ENCODE peak calls at places on chromosomes 12 and 14, in ten cellular contexts. B is suprapubic skin; P is cardiac muscle cell; Y is GM12865; A is cardiac fibroblast; G is fibroblast of mammary gland; R is CD8-positive, alpha-beta memory T cell; T is aorta; V is choroid plexus epithelial cell; O is fibroblast of lung. I is an unnamed sample.

GRCh38 chr14:31510222-31510621 is 22.4 kb upstream of the GPR33 start:
- DNase-seq in T (no peak), O (peak), R (no peak), Y (peak), P (peak), V (peak), A (peak), G (peak), B (no peak), I (no peak)

GRCh38 chr12:100184549-100184948 is 16.1 kb upstream of the ACTR6 start:
- DNase-seq in R (no peak), A (peak), Y (no peak), T (no peak), G (peak), V (peak), B (no peak), O (no peak), P (no peak), I (no peak)

GRCh38 chr12:13275366-13275765 is 78.8 kb downstream of the EMP1 start:
- DNase-seq in V (no peak), O (no peak), Y (no peak), B (no peak), T (no peak), G (no peak), R (no peak), A (peak), P (no peak), I (no peak)

GRCh38 chr12:112961536-112961935 is 16.8 kb upstream of the OAS2 start:
- DNase-seq in V (no peak), B (no peak), P (no peak), A (no peak), R (no peak), T (no peak), G (no peak), O (no peak), Y (no peak), I (no peak)

GRCh38 chr12:68932123-68932700 is 759 bp downstream of the CPM start:
- DNase-seq in Y (peak), V (no peak), P (no peak), B (no peak), O (no peak), R (no peak), A (no peak), G (peak), T (no peak), I (no peak)

GRCh38 chr14:83913466-83913865 is 1616.5 kb upstream of the FLRT2 start:
- DNase-seq in R (no peak), T (no peak), P (no peak), G (no peak), Y (no peak), A (no peak), V (peak), B (no peak), O (no peak), I (no peak)

GRCh38 chr12:85947286-85947685 is 73.2 kb downstream of the NTS start:
- DNase-seq in B (no peak), V (no peak), A (no peak), R (no peak), O (no peak), P (no peak), T (peak), Y (no peak), G (no peak), I (no peak)

GRCh38 chr14:31990183-31990862 is 86.8 kb upstream of the ARHGAP5 start:
- DNase-seq in Y (no peak), G (peak), P (no peak), O (peak), R (no peak), V (no peak), T (no peak), A (no peak), B (no peak), I (no peak)

GRCh38 chr12:79008591-79008990 is 144.0 kb downstream of the SYT1 start:
- DNase-seq in Y (no peak), G (no peak), A (no peak), R (no peak), B (no peak), O (no peak), P (no peak), T (no peak), V (no peak), I (no peak)

GRCh38 chr12:30754383-30754749 is 385 bp downstream of the CAPRIN2 start:
- DNase-seq in P (no peak), V (no peak), T (no peak), R (no peak), G (no peak), O (no peak), A (no peak), B (no peak), Y (no peak), I (no peak)

GRCh38 chr12:30753233-30753632 is 1.5 kb downstream of the CAPRIN2 start:
- DNase-seq in P (peak), G (peak), B (no peak), Y (peak), R (no peak), T (no peak), O (peak), A (peak), V (peak), I (no peak)

GRCh38 chr12:4526923-4527546 is 11.7 kb upstream of the RAD51AP1 start:
- DNase-seq in Y (no peak), P (peak), O (peak), V (peak), T (no peak), A (peak), G (peak), R (no peak), B (no peak), I (no peak)

GRCh38 chr12:52976574-52977071 is 27.7 kb downstream of the KRT18 start:
- DNase-seq in P (peak), V (peak), G (no peak), B (no peak), R (no peak), Y (no peak), O (peak), T (no peak), A (no peak), I (no peak)

GRCh38 chr14:86897224-86897623 is 1095.8 kb downstream of the GALC start:
- DNase-seq in V (no peak), Y (no peak), P (no peak), A (no peak), T (no peak), R (no peak), B (no peak), O (no peak), G (no peak), I (no peak)

GRCh38 chr12:56867216-56867615 is 67.0 kb downstream of the SDR9C7 start:
- DNase-seq in A (no peak), R (no peak), G (peak), P (no peak), O (no peak), B (no peak), T (no peak), V (no peak), Y (no peak), I (no peak)

GRCh38 chr12:4025420-4026358 is 152.5 kb upstream of the PARP11 start:
- DNase-seq in A (no peak), G (no peak), Y (no peak), R (no peak), O (no peak), B (no peak), V (peak), T (no peak), P (peak), I (no peak)

GRCh38 chr14:90523544-90523943 is 126.7 kb downstream of the CALM1 start:
- DNase-seq in Y (no peak), O (peak), V (peak), P (no peak), R (no peak), A (peak), B (no peak), G (peak), T (peak), I (no peak)

GRCh38 chr14:97946291-97946690 is 1149.1 kb downstream of the VRK1 start:
- DNase-seq in B (no peak), G (no peak), A (no peak), O (no peak), R (no peak), Y (no peak), P (no peak), T (no peak), V (no peak), I (no peak)

DNA sequence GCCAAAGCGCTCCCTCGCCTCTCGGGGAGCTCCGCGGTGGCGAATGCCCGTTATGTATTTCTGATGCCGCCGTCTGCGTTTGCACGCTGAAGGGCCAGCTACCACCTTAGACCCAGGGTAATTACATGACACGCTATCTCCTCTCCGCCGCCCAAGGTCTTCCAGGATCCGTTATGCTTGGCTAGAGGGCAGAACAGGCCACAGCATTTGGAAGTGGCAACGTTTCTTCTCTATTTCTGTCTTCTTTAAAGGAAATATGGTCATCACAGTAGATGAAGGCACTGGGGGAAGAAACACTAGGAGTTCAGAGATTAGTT is 854 bp upstream of the MDGA2 start:
- DNase-seq in T (peak), A (no peak), Y (no peak), P (no peak), G (no peak), R (no peak), V (no peak), B (no peak), O (no peak), I (no peak)
- H3K4me3 ChIP-seq in T (no peak), A (no peak), Y (no peak), P (peak), G (no peak), R (no peak), V (peak), B (peak), O (no peak), I (peak)

GRCh38 chr14:36289954-36290353 is 30.5 kb downstream of the MBIP start:
- DNase-seq in G (no peak), B (no peak), R (no peak), V (no peak), T (no peak), P (no peak), A (no peak), Y (no peak), O (no peak), I (no peak)

GRCh38 chr14:36284971-36285595 is 35.4 kb downstream of the MBIP start:
- DNase-seq in G (no peak), O (no peak), R (no peak), A (no peak), B (no peak), P (no peak), Y (no peak), T (no peak), V (no peak), I (no peak)

GRCh38 chr14:36293824-36294223 is 26.6 kb downstream of the MBIP start:
- DNase-seq in T (no peak), O (peak), A (peak), V (peak), G (peak), P (no peak), R (no peak), Y (no peak), B (no peak), I (peak)

DNA sequence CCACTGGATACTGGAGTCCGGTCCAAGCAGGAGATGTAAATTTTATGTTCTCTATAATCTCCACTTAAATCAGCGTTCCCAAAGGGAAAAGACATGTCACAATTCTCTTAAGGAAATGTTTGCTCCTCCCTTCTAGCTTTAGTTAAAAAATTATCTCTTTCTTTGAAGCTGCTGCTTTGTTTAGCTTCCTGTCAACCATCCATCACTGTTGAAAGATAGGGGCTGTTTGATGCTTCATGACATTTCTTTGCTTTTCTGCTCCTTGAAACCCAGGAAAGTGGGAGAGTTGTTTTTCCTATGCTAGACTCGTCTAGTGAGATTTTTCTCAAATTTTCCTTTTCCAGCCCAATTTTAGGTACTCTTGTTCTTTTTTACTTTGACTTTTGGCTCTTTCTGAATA is 31.9 kb downstream of the MBIP start:
- DNase-seq in R (no peak), T (no peak), B (no peak), P (no peak), V (no peak), Y (no peak), G (no peak), A (no peak), O (no peak), I (no peak)
- H3K4me3 ChIP-seq in R (no peak), T (no peak), B (no peak), P (no peak), V (no peak), Y (no peak), G (no peak), A (no peak), O (no peak), I (no peak)

DNA sequence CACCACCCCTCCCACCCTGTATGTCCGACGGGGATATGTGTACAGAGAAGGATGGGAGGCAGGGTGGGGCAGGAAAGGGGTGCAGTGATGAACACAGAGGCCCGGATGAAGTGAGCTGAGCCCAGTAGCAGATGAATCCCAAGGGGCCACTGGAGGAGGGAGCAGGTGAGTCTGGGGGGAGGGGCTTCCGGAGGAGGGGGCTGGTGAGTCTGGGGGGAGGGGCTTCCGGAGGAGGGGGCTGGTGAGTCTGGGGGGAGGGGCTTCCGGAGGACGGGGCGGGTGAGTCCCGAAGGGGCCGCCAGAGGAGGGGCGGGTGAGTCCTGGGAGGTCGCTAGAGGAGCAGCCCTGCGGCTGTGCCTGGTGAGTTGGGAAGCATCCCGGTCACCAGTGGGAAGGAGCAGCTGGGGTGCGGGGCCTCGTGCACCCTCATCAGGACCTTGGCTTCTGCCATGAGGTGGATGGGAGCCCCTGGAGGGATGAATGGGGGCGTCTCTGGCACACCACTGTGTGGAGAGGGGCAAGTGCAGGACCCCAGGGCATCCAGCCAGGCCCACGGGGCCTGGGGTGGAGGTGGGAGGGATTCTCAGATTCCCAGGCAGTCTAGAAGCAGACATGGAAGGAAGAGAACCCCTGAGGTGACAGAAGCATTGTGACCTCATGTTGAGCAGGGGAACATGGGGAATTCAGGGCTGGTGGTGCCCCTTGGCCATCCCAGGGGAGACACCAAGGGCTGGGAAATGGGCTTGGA is 14.0 kb downstream of the BEGAIN start:
- DNase-seq in B (no peak), G (no peak), P (no peak), R (no peak), O (no peak), A (no peak), T (no peak), Y (no peak), V (no peak), I (no peak)
- H3K4me3 ChIP-seq in B (no peak), G (no peak), P (no peak), R (no peak), O (no peak), A (no peak), T (no peak), Y (no peak), V (no peak), I (no peak)

GRCh38 chr14:70954068-70954467 is 46.8 kb downstream of the PCNX1 start:
- DNase-seq in G (no peak), R (no peak), O (no peak), T (no peak), P (no peak), V (no peak), Y (no peak), A (no peak), B (no peak), I (no peak)

GRCh38 chr14:70952485-70952884 is 45.2 kb downstream of the PCNX1 start:
- DNase-seq in T (no peak), V (no peak), P (no peak), O (no peak), B (no peak), Y (no peak), R (no peak), G (no peak), A (no peak), I (no peak)

GRCh38 chr14:70956511-70956910 is 49.3 kb downstream of the PCNX1 start:
- DNase-seq in A (no peak), G (no peak), R (no peak), P (no peak), Y (no peak), V (no peak), B (no peak), O (no peak), T (no peak), I (no peak)

GRCh38 chr14:70957710-70958109 is 50.5 kb downstream of the PCNX1 start:
- DNase-seq in Y (no peak), B (no peak), V (no peak), R (no peak), O (no peak), P (no peak), G (no peak), A (no peak), T (no peak), I (no peak)

DNA sequence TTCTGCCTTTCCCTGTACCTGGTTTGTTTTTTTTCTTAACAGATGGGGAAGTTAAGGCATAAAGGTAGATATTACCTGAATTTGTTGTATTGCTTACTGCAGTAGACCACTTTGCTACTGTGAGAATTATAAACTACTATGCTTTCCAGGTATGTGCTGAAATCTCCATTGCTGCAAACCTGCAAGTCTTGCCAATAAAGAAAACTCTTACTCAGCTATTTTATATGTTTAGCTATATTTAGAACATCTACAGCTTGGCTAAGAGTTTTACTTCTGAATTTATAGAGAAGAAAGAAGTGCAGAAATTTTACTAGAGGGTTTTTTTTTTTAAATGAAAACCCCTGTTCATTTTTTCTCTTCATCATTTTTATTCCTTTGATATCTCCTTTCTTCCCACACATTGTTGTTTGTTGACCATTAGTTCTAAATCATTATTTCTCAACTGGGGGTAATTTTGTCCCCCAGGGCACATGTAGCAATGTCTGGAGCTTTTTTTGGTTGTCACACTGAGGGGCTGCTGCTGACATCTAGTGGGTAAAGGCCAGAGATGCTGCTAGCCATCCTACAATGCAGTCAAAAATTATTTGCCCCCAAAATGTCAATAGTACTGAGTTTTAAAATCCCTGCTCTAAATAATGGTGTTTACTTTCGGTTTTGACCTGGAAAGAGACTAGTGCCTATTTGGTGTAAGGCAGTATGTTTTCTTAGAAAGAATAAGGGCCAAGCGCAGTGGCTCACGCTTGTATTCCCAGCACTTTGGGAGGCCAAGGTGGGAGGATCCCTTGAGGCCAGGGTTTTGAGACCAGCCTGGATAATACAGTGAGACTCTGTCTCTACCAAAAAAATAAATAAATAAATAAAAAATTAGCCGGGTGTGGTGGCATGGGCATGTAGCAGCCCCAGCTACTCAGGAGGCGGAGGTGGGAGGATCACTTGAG is 48.6 kb downstream of the PCNX1 start:
- DNase-seq in A (peak), G (peak), V (peak), R (peak), T (no peak), B (no peak), P (peak), Y (peak), O (no peak), I (no peak)
- H3K4me3 ChIP-seq in A (no peak), G (no peak), V (no peak), R (no peak), T (no peak), B (no peak), P (no peak), Y (no peak), O (no peak), I (no peak)

DNA sequence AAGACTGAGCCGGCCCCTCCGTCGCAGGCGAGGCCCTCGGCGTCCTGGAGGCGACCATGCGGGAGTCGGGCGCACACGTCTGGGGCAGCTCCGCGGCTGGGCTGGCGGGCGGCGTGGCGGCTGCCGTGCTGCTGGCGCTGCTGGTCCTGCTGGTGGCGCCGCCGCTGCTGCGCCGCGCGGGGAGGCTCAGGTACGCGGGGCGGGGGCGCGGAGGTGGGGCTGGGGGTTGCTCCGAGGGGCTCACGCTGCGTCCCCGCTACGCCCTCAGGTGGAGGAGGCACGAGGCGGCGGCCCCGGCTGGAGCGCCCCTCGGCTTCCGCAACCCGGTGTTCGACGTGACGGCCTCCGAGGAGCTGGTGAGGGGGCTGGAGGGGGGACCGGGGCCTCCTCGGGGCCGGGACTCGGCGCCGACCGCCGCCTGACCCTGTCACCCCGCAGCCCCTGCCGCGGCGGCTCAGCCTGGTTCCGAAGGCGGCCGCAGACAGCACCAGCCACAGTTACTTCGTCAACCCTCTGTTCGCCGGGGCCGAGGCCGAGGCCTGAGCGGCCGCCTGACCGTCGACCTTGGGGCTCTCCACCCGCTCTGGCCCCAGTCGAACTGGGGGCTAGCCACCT is 7.8 kb downstream of the AMN start:
- DNase-seq in V (no peak), T (no peak), G (no peak), B (no peak), O (no peak), Y (no peak), R (no peak), P (peak), A (no peak), I (no peak)
- H3K4me3 ChIP-seq in V (no peak), T (no peak), G (no peak), B (peak), O (no peak), Y (no peak), R (no peak), P (peak), A (no peak), I (no peak)